ENCODE peak calls at places on chromosomes 6 and 20, in five cellular contexts. D, I, V, Q and B are unnamed samples.

GRCh38 chr6:26232950-26233607 is 131.9 kb upstream of the BTN3A2 start:
- DNase-seq in V (peak; percentile 85), I (no peak), Q (no peak), D (peak; percentile 59), B (no peak)

GRCh38 chr6:97289332-97289731 is 6.3 kb upstream of the MMS22L start:
- DNase-seq in V (no peak), I (no peak), D (no peak), Q (no peak), B (no peak)

GRCh38 chr6:53794073-53794719 is 609 bp upstream of the LRRC1 start:
- DNase-seq in I (peak; percentile 46), Q (no peak), D (peak; percentile 92), V (peak; percentile 89), B (no peak)

GRCh38 chr6:12804967-12805645 is 88.5 kb downstream of the PHACTR1 start:
- DNase-seq in I (no peak), D (no peak), V (no peak), Q (no peak), B (no peak)

GRCh38 chr20:33132858-33133615 is 34.9 kb upstream of the BPIFA2 start:
- DNase-seq in V (no peak), D (no peak), I (no peak), Q (no peak), B (no peak)

GRCh38 chr20:33578510-33578909 is 83.6 kb upstream of the C20orf144 start:
- DNase-seq in I (no peak), D (no peak), V (no peak), Q (no peak), B (no peak)

GRCh38 chr20:41425180-41425884 is 58.7 kb upstream of the EMILIN3 start:
- DNase-seq in V (no peak), I (no peak), D (no peak), Q (no peak), B (no peak)

GRCh38 chr6:117547688-117548621 is 54.4 kb downstream of the GOPC start:
- DNase-seq in V (peak; percentile 89), D (no peak), I (no peak), Q (peak; percentile 20), B (peak; percentile 16)

GRCh38 chr6:150684161-150684560 is 84.5 kb downstream of the PLEKHG1 start:
- DNase-seq in Q (no peak), V (no peak), I (no peak), D (no peak), B (no peak)

GRCh38 chr6:3749390-3749978 is 2.0 kb downstream of the PXDC1 start:
- DNase-seq in V (no peak), D (peak; percentile 47), I (no peak), Q (no peak), B (no peak)

GRCh38 chr6:105993769-105994521 is 92.2 kb upstream of the PRDM1 start:
- DNase-seq in D (peak; percentile 34), Q (peak; percentile 43), V (peak; percentile 88), I (no peak), B (no peak)

GRCh38 chr6:129186988-129187387 is 304.1 kb downstream of the LAMA2 start:
- DNase-seq in D (no peak), Q (no peak), I (no peak), V (no peak), B (no peak)

GRCh38 chr6:166466178-166467122 is 83.7 kb upstream of the MPC1 start:
- DNase-seq in I (no peak), V (no peak), D (no peak), Q (no peak), B (no peak)

GRCh38 chr6:137016366-137016765 is 28.4 kb downstream of the IL20RA start:
- DNase-seq in Q (no peak), V (no peak), I (no peak), D (no peak), B (no peak)

GRCh38 chr20:54515788-54516324 is 40.5 kb downstream of the DOK5 start:
- DNase-seq in D (no peak), Q (no peak), I (no peak), V (no peak), B (no peak)

GRCh38 chr6:151490996-151491395 is 2.8 kb upstream of the CCDC170 start:
- DNase-seq in V (no peak), Q (no peak), I (no peak), D (no peak), B (no peak)

GRCh38 chr6:56840467-56841371 is 114.2 kb upstream of the BEND6 start:
- DNase-seq in D (peak; percentile 58), I (no peak), V (no peak), Q (no peak), B (no peak)

GRCh38 chr6:50832912-50833311 is 14.2 kb downstream of the TFAP2B start:
- DNase-seq in I (no peak), D (no peak), Q (no peak), V (no peak), B (no peak)

GRCh38 chr6:106334646-106335448 is 9.3 kb upstream of the ATG5 start:
- DNase-seq in I (peak; percentile 32), Q (no peak), V (peak; percentile 81), D (peak; percentile 54), B (peak; percentile 26)

GRCh38 chr20:35616465-35617396 is 1.1 kb downstream of the SPAG4 start:
- DNase-seq in Q (peak; percentile 54), I (peak; percentile 95), D (peak; percentile 88), V (peak; percentile 96), B (peak; percentile 88)

GRCh38 chr6:28137458-28138020 is 4.1 kb upstream of the ZKSCAN8 start:
- DNase-seq in I (no peak), D (peak; percentile 61), V (no peak), Q (peak; percentile 38), B (peak; percentile 19)

GRCh38 chr6:157943964-157944283 is 37.7 kb upstream of the SYNJ2 start:
- DNase-seq in V (no peak), Q (no peak), I (no peak), D (no peak), B (no peak)

GRCh38 chr6:22808466-22808865 is 239.1 kb downstream of the HDGFL1 start:
- DNase-seq in D (no peak), Q (no peak), V (no peak), I (no peak), B (no peak)

GRCh38 chr6:100096936-100097335 is 102.9 kb upstream of the MCHR2 start:
- DNase-seq in V (no peak), I (no peak), D (no peak), Q (no peak), B (no peak)

GRCh38 chr6:2589171-2589661 is 161.5 kb downstream of the MYLK4 start:
- DNase-seq in D (peak; percentile 36), I (no peak), Q (no peak), V (no peak), B (no peak)

GRCh38 chr6:99282479-99283062 is 66.9 kb downstream of the FAXC start:
- DNase-seq in D (no peak), Q (no peak), I (peak; percentile 25), V (no peak), B (no peak)

GRCh38 chr20:45406260-45407066 is 1.6 kb upstream of the DBNDD2 start:
- DNase-seq in D (peak; percentile 5), I (peak; percentile 72), V (peak; percentile 85), Q (peak; percentile 48), B (peak; percentile 37)

GRCh38 chr6:56101141-56101553 is 146.2 kb downstream of the COL21A1 start:
- DNase-seq in I (peak; percentile 4), D (no peak), Q (no peak), V (no peak), B (no peak)

GRCh38 chr20:1805161-1805581 is 90.0 kb upstream of the SIRPA start:
- DNase-seq in I (no peak), D (no peak), V (no peak), Q (no peak), B (no peak)

GRCh38 chr20:24756292-24757025 is 192.6 kb upstream of the CST7 start:
- DNase-seq in V (peak; percentile 31), Q (no peak), D (no peak), I (no peak), B (no peak)

GRCh38 chr6:4518506-4518905 is 257.7 kb upstream of the CDYL start:
- DNase-seq in V (no peak), D (no peak), Q (no peak), I (no peak), B (no peak)

GRCh38 chr6:43200541-43200940 is 18.5 kb downstream of the CUL9 start:
- DNase-seq in D (no peak), I (no peak), V (peak; percentile 46), Q (no peak), B (no peak)

GRCh38 chr20:9912858-9913434 is 74.1 kb upstream of the PAK5 start:
- DNase-seq in D (peak; percentile 61), I (peak; percentile 21), V (no peak), Q (no peak), B (no peak)